ENCODE peak calls at places on chromosomes 3 and 15, in five cellular contexts. One of them, this sample, is unnamed.

GRCh38 chr3:56812749-56813655 is 11.3 kb upstream of the ARHGEF3 start:
- DNase-seq in MM.1S: peak; percentile 34
- DNase-seq in H9: no peak
- DNase-seq in fibroblast of lung: peak; percentile 29
- DNase-seq in mesenchymal stem cell: no peak
- DNase-seq in this sample: no peak

GRCh38 chr3:94162700-94163099 is 99.8 kb downstream of the NSUN3 start:
- DNase-seq in MM.1S: no peak
- DNase-seq in H9: no peak
- DNase-seq in fibroblast of lung: no peak
- DNase-seq in mesenchymal stem cell: peak; percentile 7
- DNase-seq in this sample: peak; percentile 13

GRCh38 chr3:36524560-36524959 is 144.3 kb downstream of the STAC start:
- DNase-seq in MM.1S: no peak
- DNase-seq in H9: no peak
- DNase-seq in fibroblast of lung: no peak
- DNase-seq in mesenchymal stem cell: no peak
- DNase-seq in this sample: no peak

GRCh38 chr15:71103102-71103676 is 12.1 kb upstream of the THSD4 start:
- DNase-seq in MM.1S: peak; percentile 82
- DNase-seq in H9: no peak
- DNase-seq in fibroblast of lung: peak; percentile 77
- DNase-seq in mesenchymal stem cell: peak; percentile 39
- DNase-seq in this sample: peak; percentile 15

GRCh38 chr3:51389423-51390183 is 1.5 kb upstream of the RBM15B start:
- DNase-seq in MM.1S: peak; percentile 52
- DNase-seq in H9: peak; percentile 76
- DNase-seq in fibroblast of lung: peak; percentile 46
- DNase-seq in mesenchymal stem cell: peak; percentile 68
- DNase-seq in this sample: peak; percentile 42

GRCh38 chr3:114490829-114491228 is 197.0 kb downstream of the TIGIT start:
- DNase-seq in MM.1S: no peak
- DNase-seq in H9: no peak
- DNase-seq in fibroblast of lung: no peak
- DNase-seq in mesenchymal stem cell: no peak
- DNase-seq in this sample: no peak

GRCh38 chr15:95032181-95032580 is 800.8 kb downstream of the MCTP2 start:
- DNase-seq in MM.1S: no peak
- DNase-seq in H9: no peak
- DNase-seq in fibroblast of lung: no peak
- DNase-seq in mesenchymal stem cell: no peak
- DNase-seq in this sample: no peak

GRCh38 chr15:88810449-88810848 is 7.2 kb downstream of the ACAN start:
- DNase-seq in MM.1S: no peak
- DNase-seq in H9: no peak
- DNase-seq in fibroblast of lung: no peak
- DNase-seq in mesenchymal stem cell: peak; percentile 21
- DNase-seq in this sample: no peak

GRCh38 chr3:5332270-5332956 is 144.9 kb downstream of the EDEM1 start:
- DNase-seq in MM.1S: no peak
- DNase-seq in H9: no peak
- DNase-seq in fibroblast of lung: no peak
- DNase-seq in mesenchymal stem cell: no peak
- DNase-seq in this sample: no peak

GRCh38 chr3:73150369-73150768 is 88.9 kb downstream of the EBLN2 start:
- DNase-seq in MM.1S: no peak
- DNase-seq in H9: no peak
- DNase-seq in fibroblast of lung: no peak
- DNase-seq in mesenchymal stem cell: no peak
- DNase-seq in this sample: no peak
- H3K4me2 ChIP-seq in MM.1S: no peak overlapping the region
- H3K4me2 ChIP-seq in H9: no peak overlapping the region
- H3K4me2 ChIP-seq in fibroblast of lung: no peak overlapping the region
- H3K4me2 ChIP-seq in mesenchymal stem cell: no peak overlapping the region
- H3K4me2 ChIP-seq in this sample: no peak overlapping the region

GRCh38 chr15:29435811-29436210 is 166.2 kb upstream of the NSMCE3 start:
- DNase-seq in MM.1S: no peak
- DNase-seq in H9: no peak
- DNase-seq in fibroblast of lung: no peak
- DNase-seq in mesenchymal stem cell: no peak
- DNase-seq in this sample: no peak

GRCh38 chr15:29440541-29440940 is 170.9 kb upstream of the NSMCE3 start:
- DNase-seq in MM.1S: no peak
- DNase-seq in H9: no peak
- DNase-seq in fibroblast of lung: no peak
- DNase-seq in mesenchymal stem cell: no peak
- DNase-seq in this sample: no peak

GRCh38 chr15:29438714-29439076 is 169.1 kb upstream of the NSMCE3 start:
- DNase-seq in MM.1S: no peak
- DNase-seq in H9: no peak
- DNase-seq in fibroblast of lung: no peak
- DNase-seq in mesenchymal stem cell: no peak
- DNase-seq in this sample: no peak

GRCh38 chr15:29442532-29442931 is 172.9 kb upstream of the NSMCE3 start:
- DNase-seq in MM.1S: no peak
- DNase-seq in H9: no peak
- DNase-seq in fibroblast of lung: no peak
- DNase-seq in mesenchymal stem cell: no peak
- DNase-seq in this sample: no peak

GRCh38 chr15:29437888-29438713 is 168.5 kb upstream of the NSMCE3 start:
- DNase-seq in MM.1S: no peak
- DNase-seq in H9: no peak
- DNase-seq in fibroblast of lung: no peak
- DNase-seq in mesenchymal stem cell: no peak
- DNase-seq in this sample: no peak
- H2AFZ ChIP-seq in MM.1S: no peak overlapping the region
- H2AFZ ChIP-seq in H9: no peak overlapping the region
- H2AFZ ChIP-seq in fibroblast of lung: no peak overlapping the region
- H2AFZ ChIP-seq in mesenchymal stem cell: no peak overlapping the region
- H2AFZ ChIP-seq in this sample: no peak overlapping the region

DNA sequence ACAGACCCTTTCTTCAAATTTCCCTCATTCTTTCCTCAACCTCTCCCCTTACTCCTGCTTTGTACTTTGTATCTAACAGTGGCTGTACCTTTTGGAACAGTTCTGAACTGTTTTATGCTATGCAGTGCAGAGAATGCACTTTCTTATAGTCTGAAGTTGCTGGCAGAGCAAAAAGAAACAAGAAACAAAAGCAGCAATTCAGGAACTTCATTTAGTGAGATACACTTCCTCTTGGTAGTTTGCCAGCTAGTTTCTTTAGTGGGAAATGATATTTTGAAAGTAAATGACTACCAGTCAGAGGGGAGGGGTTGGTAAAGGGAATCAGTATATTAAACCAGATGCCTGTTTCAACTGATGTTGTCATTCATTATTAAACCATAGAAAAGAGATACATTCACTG is 55.0 kb upstream of the CHD2 start:
- DNase-seq in MM.1S: peak; percentile 88
- DNase-seq in H9: no peak
- DNase-seq in fibroblast of lung: peak; percentile 72
- DNase-seq in mesenchymal stem cell: peak; percentile 46
- DNase-seq in this sample: peak; percentile 28
- H3K4me2 ChIP-seq in MM.1S: peak overlapping the region; percentile 73
- H3K4me2 ChIP-seq in H9: no peak overlapping the region
- H3K4me2 ChIP-seq in fibroblast of lung: peak overlapping the region; percentile 44
- H3K4me2 ChIP-seq in mesenchymal stem cell: no peak overlapping the region
- H3K4me2 ChIP-seq in this sample: peak overlapping the region; percentile 72

DNA sequence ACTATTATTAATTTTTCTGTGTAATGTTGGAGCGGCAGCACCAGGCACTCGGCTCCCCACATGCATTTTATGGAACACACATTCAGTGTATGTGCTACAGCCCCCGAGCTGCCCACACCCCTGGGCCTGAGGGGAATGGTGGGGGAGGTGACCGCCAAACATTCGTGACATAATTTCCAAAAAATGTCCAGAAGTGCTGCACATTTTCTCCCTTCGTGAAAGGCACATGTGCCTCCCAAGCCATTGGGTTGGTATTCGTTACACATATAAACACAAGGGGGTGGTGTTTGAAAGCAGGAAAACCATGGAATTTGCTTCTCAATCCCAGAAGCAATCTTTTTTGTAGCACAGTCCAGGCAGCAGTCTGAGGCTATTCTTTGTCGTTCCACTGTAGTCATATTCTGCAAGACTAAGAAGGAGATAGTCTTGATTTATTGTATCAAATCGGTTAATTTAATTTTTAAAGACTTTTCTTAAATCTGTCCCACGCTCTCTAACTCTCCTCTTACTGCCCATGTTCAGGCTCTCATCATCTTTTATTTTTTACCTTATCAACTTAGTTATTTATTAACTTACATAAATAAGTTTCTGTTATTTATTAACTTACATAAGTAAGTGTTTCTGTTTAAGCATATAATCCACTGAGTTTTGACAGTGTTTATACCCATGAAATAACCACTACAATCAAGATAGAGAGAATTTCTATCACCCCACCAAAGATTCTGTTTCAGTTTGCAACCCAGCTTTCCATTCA is 39.2 kb upstream of the POLR2M start:
- DNase-seq in MM.1S: no peak
- DNase-seq in H9: no peak
- DNase-seq in fibroblast of lung: peak; percentile 79
- DNase-seq in mesenchymal stem cell: peak; percentile 70
- DNase-seq in this sample: peak; percentile 16
- H2AFZ ChIP-seq in MM.1S: no peak overlapping the region
- H2AFZ ChIP-seq in H9: no peak overlapping the region
- H2AFZ ChIP-seq in fibroblast of lung: no peak overlapping the region
- H2AFZ ChIP-seq in mesenchymal stem cell: peak overlapping the region; percentile 80
- H2AFZ ChIP-seq in this sample: no peak overlapping the region